ENCODE peak calls at places on chromosome X, in nine cellular contexts. B, T, N, H, P, K, V, Q and M are unnamed samples.

GRCh38 chrX:83004012-83004411 is 504.1 kb upstream of the POU3F4 start:
- DNase-seq in B (no peak), T (no peak), N (no peak), H (no peak), P (no peak), K (no peak), V (no peak), Q (no peak), M (no peak)

GRCh38 chrX:10636337-10636736 is 16.0 kb upstream of the MID1 start:
- DNase-seq in B (peak), T (no peak), N (peak), H (no peak), P (no peak), K (no peak), V (peak), Q (no peak), M (no peak)

GRCh38 chrX:68438575-68438974 is 5.3 kb upstream of the OPHN1 start:
- DNase-seq in B (no peak), T (no peak), N (no peak), H (no peak), P (no peak), K (no peak), V (no peak), Q (no peak), M (no peak)

GRCh38 chrX:133580630-133581029 is 165.3 kb upstream of the GPC4 start:
- DNase-seq in B (no peak), T (no peak), N (no peak), H (no peak), P (peak), K (peak), V (no peak), Q (no peak), M (no peak)

GRCh38 chrX:39915596-39915995 is 182.2 kb downstream of the BCOR start:
- DNase-seq in B (no peak), T (no peak), N (no peak), H (no peak), P (no peak), K (no peak), V (no peak), Q (no peak), M (no peak)

GRCh38 chrX:51825432-51825831 is 68.0 kb upstream of the MAGED1 start:
- DNase-seq in B (no peak), T (no peak), N (no peak), H (no peak), P (no peak), K (no peak), V (no peak), Q (no peak), M (no peak)

GRCh38 chrX:136032370-136032769 is 47.1 kb downstream of the SLC9A6 start:
- DNase-seq in B (no peak), T (no peak), N (no peak), H (no peak), P (no peak), K (no peak), V (no peak), Q (no peak), M (no peak)

GRCh38 chrX:78104447-78105176 is 564 bp downstream of the PGK1 start:
- DNase-seq in B (peak), T (peak), N (peak), H (peak), P (no peak), K (peak), V (no peak), Q (peak), M (no peak)

GRCh38 chrX:9340619-9341304 is 124.1 kb upstream of the TBL1X start:
- DNase-seq in B (no peak), T (no peak), N (peak), H (peak), P (no peak), K (peak), V (no peak), Q (peak), M (no peak)